ENCODE peak calls at places on chromosomes 2 and 18, in five cellular contexts. One of them, this sample, is unnamed. For H3K36me3, the result is how much of the 10 kb centered on the place peaks cover.

GRCh38 chr2:119231975-119232665 is 8.5 kb downstream of the STEAP3 start:
- DNase-seq in heart left ventricle: no peak
- DNase-seq in K562: no peak
- DNase-seq in brain microvascular endothelial cell: peak
- DNase-seq in CD8-positive, alpha-beta T cell: no peak
- DNase-seq in this sample: no peak

GRCh38 chr18:47260138-47260923 is 8.9 kb upstream of the SKOR2 start:
- DNase-seq in K562: peak
- DNase-seq in brain microvascular endothelial cell: peak
- DNase-seq in heart left ventricle: peak
- DNase-seq in CD8-positive, alpha-beta T cell: no peak
- DNase-seq in this sample: no peak

GRCh38 chr2:47265751-47266231 is 110.7 kb upstream of the STPG4 start:
- DNase-seq in heart left ventricle: no peak
- DNase-seq in K562: no peak
- DNase-seq in brain microvascular endothelial cell: no peak
- DNase-seq in CD8-positive, alpha-beta T cell: no peak
- DNase-seq in this sample: no peak

GRCh38 chr2:84906108-84906899 is 848 bp downstream of the TMSB10 start:
- DNase-seq in K562: peak
- DNase-seq in brain microvascular endothelial cell: no peak
- DNase-seq in CD8-positive, alpha-beta T cell: no peak
- DNase-seq in heart left ventricle: peak
- DNase-seq in this sample: no peak

GRCh38 chr2:171160119-171160629 is 519 bp downstream of the TLK1 start:
- DNase-seq in CD8-positive, alpha-beta T cell: peak
- DNase-seq in heart left ventricle: peak
- DNase-seq in brain microvascular endothelial cell: peak
- DNase-seq in K562: peak
- DNase-seq in this sample: peak

GRCh38 chr18:36412778-36413177 is 115.3 kb downstream of the FHOD3 start:
- DNase-seq in CD8-positive, alpha-beta T cell: no peak
- DNase-seq in heart left ventricle: no peak
- DNase-seq in K562: no peak
- DNase-seq in brain microvascular endothelial cell: no peak
- DNase-seq in this sample: no peak

GRCh38 chr2:26590439-26590838 is 50.7 kb downstream of the CIB4 start:
- DNase-seq in CD8-positive, alpha-beta T cell: no peak
- DNase-seq in brain microvascular endothelial cell: no peak
- DNase-seq in K562: no peak
- DNase-seq in heart left ventricle: no peak
- DNase-seq in this sample: no peak

GRCh38 chr2:42232024-42232423 is 62.9 kb downstream of the EML4 start:
- DNase-seq in brain microvascular endothelial cell: no peak
- DNase-seq in CD8-positive, alpha-beta T cell: no peak
- DNase-seq in K562: no peak
- DNase-seq in heart left ventricle: no peak
- DNase-seq in this sample: no peak

GRCh38 chr2:231409773-231410172 is 14.3 kb downstream of the B3GNT7 start:
- DNase-seq in K562: no peak
- DNase-seq in CD8-positive, alpha-beta T cell: no peak
- DNase-seq in heart left ventricle: peak
- DNase-seq in brain microvascular endothelial cell: no peak
- DNase-seq in this sample: no peak

GRCh38 chr18:49022311-49023280 is 71.8 kb upstream of the SMAD7 start:
- DNase-seq in K562: no peak
- DNase-seq in CD8-positive, alpha-beta T cell: no peak
- DNase-seq in heart left ventricle: no peak
- DNase-seq in brain microvascular endothelial cell: no peak
- DNase-seq in this sample: no peak

GRCh38 chr2:236179653-236180500 is 11.7 kb upstream of the GBX2 start:
- DNase-seq in heart left ventricle: no peak
- DNase-seq in CD8-positive, alpha-beta T cell: no peak
- DNase-seq in K562: no peak
- DNase-seq in brain microvascular endothelial cell: no peak
- DNase-seq in this sample: no peak

GRCh38 chr2:32746554-32747133 is 118.8 kb downstream of the TTC27 start:
- DNase-seq in heart left ventricle: no peak
- DNase-seq in K562: no peak
- DNase-seq in brain microvascular endothelial cell: no peak
- DNase-seq in CD8-positive, alpha-beta T cell: no peak
- DNase-seq in this sample: no peak

GRCh38 chr2:7899241-7899640 is 782.6 kb upstream of the ID2 start:
- DNase-seq in K562: no peak
- DNase-seq in heart left ventricle: no peak
- DNase-seq in CD8-positive, alpha-beta T cell: no peak
- DNase-seq in brain microvascular endothelial cell: no peak
- DNase-seq in this sample: no peak

GRCh38 chr18:5963267-5963666 is 67.9 kb upstream of the TMEM200C start:
- DNase-seq in brain microvascular endothelial cell: no peak
- DNase-seq in K562: no peak
- DNase-seq in CD8-positive, alpha-beta T cell: no peak
- DNase-seq in heart left ventricle: no peak
- DNase-seq in this sample: no peak

GRCh38 chr2:101710690-101711318 is 13.3 kb downstream of the MAP4K4 start:
- DNase-seq in heart left ventricle: no peak
- DNase-seq in brain microvascular endothelial cell: no peak
- DNase-seq in CD8-positive, alpha-beta T cell: no peak
- DNase-seq in K562: no peak
- DNase-seq in this sample: no peak

GRCh38 chr2:126857502-126857901 is 41.2 kb upstream of the TEX51 start:
- DNase-seq in brain microvascular endothelial cell: no peak
- DNase-seq in CD8-positive, alpha-beta T cell: no peak
- DNase-seq in K562: no peak
- DNase-seq in heart left ventricle: no peak
- DNase-seq in this sample: no peak

GRCh38 chr2:220966636-220967035 is 605.5 kb downstream of the EPHA4 start:
- DNase-seq in heart left ventricle: no peak
- DNase-seq in K562: no peak
- DNase-seq in brain microvascular endothelial cell: peak
- DNase-seq in CD8-positive, alpha-beta T cell: no peak
- DNase-seq in this sample: no peak

GRCh38 chr18:45169610-45170009 is 445.7 kb upstream of the SLC14A2 start:
- DNase-seq in brain microvascular endothelial cell: peak
- DNase-seq in K562: no peak
- DNase-seq in CD8-positive, alpha-beta T cell: no peak
- DNase-seq in heart left ventricle: peak
- DNase-seq in this sample: no peak

GRCh38 chr18:36814994-36815393 is 13.8 kb downstream of the TPGS2 start:
- DNase-seq in brain microvascular endothelial cell: no peak
- DNase-seq in K562: peak
- DNase-seq in CD8-positive, alpha-beta T cell: no peak
- DNase-seq in heart left ventricle: peak
- DNase-seq in this sample: no peak

GRCh38 chr2:220296174-220296573 is 668.7 kb downstream of the SLC4A3 start:
- DNase-seq in CD8-positive, alpha-beta T cell: no peak
- DNase-seq in brain microvascular endothelial cell: no peak
- DNase-seq in heart left ventricle: no peak
- DNase-seq in K562: no peak
- DNase-seq in this sample: no peak

GRCh38 chr2:233032551-233033320 is at the start of gene NEU2:
- DNase-seq in heart left ventricle: no peak
- DNase-seq in brain microvascular endothelial cell: no peak
- DNase-seq in K562: no peak
- DNase-seq in CD8-positive, alpha-beta T cell: no peak
- DNase-seq in this sample: no peak

GRCh38 chr2:11681722-11682589 is 12.0 kb upstream of the NTSR2 start:
- DNase-seq in brain microvascular endothelial cell: no peak
- DNase-seq in K562: peak
- DNase-seq in CD8-positive, alpha-beta T cell: peak
- DNase-seq in heart left ventricle: no peak
- DNase-seq in this sample: peak

GRCh38 chr2:118386636-118387302 is 298.5 kb downstream of the INSIG2 start:
- DNase-seq in brain microvascular endothelial cell: peak
- DNase-seq in K562: no peak
- DNase-seq in heart left ventricle: no peak
- DNase-seq in CD8-positive, alpha-beta T cell: no peak
- DNase-seq in this sample: no peak

GRCh38 chr18:34153711-34154110 is 71.0 kb downstream of the NOL4 start:
- DNase-seq in K562: no peak
- DNase-seq in CD8-positive, alpha-beta T cell: no peak
- DNase-seq in heart left ventricle: no peak
- DNase-seq in brain microvascular endothelial cell: peak
- DNase-seq in this sample: no peak

GRCh38 chr2:231110551-231110950 is 14.3 kb downstream of the HTR2B start:
- DNase-seq in heart left ventricle: no peak
- DNase-seq in CD8-positive, alpha-beta T cell: no peak
- DNase-seq in K562: no peak
- DNase-seq in brain microvascular endothelial cell: peak
- DNase-seq in this sample: no peak

DNA sequence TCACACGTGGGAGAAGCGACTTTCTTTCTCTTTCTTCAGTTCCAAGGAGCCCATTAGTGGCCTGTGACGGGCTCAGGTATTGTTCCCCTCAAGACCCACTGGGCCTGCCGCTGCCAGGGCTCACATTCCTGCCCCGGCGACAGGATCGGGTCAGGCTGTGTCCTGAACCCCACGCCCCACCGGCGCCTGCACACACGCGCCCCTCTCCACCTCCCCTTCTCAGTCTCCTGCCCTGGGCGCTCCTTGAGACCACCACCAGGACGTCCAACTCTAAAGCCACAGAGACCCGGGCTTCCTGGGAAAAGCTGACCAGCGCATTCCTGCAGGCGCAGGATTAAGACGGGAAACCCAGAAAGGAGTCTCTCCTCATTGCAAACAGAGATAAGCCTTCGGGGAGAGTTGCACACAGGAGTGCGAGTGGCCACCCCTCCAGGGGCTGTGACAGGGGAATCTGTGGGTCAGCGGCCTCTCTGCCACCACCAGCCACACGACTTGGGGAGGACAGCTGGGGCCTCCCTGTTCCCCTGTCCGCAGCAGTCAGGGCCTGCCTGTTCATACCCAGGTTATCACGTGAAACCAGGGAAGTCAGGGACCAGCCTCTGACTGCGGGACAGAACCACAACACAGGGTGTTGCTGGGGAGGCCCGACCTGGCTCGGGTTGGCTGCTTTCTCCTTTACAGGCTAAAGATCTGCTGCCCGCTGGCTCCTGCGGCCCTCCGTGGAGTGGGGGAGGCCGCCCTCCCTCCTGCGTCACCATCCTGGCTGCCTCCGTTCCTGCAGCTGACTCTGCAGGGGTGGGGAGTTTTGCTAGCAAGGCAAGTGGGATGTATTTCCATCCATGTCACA is 88.8 kb downstream of the ZCCHC2 start:
- DNase-seq in CD8-positive, alpha-beta T cell: no peak
- DNase-seq in K562: peak
- DNase-seq in brain microvascular endothelial cell: no peak
- DNase-seq in heart left ventricle: peak
- DNase-seq in this sample: no peak
- H3K4me3 ChIP-seq in CD8-positive, alpha-beta T cell: no peak
- H3K4me3 ChIP-seq in K562: peak
- H3K4me3 ChIP-seq in brain microvascular endothelial cell: no peak
- H3K4me3 ChIP-seq in heart left ventricle: peak
- H3K4me3 ChIP-seq in this sample: no peak

GRCh38 chr2:193584001-193584400 is 1389.3 kb upstream of the TMEFF2 start:
- DNase-seq in brain microvascular endothelial cell: no peak
- DNase-seq in K562: no peak
- DNase-seq in heart left ventricle: no peak
- DNase-seq in CD8-positive, alpha-beta T cell: no peak
- DNase-seq in this sample: peak

GRCh38 chr2:193580176-193580950 is 1385.6 kb upstream of the TMEFF2 start:
- DNase-seq in K562: no peak
- DNase-seq in heart left ventricle: no peak
- DNase-seq in CD8-positive, alpha-beta T cell: no peak
- DNase-seq in brain microvascular endothelial cell: no peak
- DNase-seq in this sample: no peak

GRCh38 chr2:193581807-193582206 is 1387.1 kb upstream of the TMEFF2 start:
- DNase-seq in heart left ventricle: no peak
- DNase-seq in CD8-positive, alpha-beta T cell: no peak
- DNase-seq in K562: no peak
- DNase-seq in brain microvascular endothelial cell: no peak
- DNase-seq in this sample: no peak

DNA sequence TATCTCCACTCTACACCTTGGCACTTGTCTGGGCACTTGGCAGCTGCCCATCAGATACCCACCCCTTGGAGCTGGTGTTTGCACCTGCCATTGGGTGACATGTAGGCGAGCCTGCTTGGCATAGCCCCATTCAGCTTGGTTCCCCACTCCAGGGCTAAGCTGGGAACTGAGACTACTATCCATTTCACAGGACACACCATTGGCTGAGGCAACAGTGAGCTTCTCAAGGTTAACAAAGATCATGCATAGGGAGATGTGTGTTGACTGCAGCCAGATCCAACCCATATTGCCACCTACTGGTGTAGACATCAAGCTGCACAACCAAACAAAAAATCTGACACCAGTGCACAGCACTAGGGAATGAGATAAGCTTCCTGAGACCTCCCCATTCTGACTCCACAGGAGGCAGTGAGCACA is 1389.8 kb upstream of the TMEFF2 start:
- DNase-seq in heart left ventricle: no peak
- DNase-seq in K562: no peak
- DNase-seq in brain microvascular endothelial cell: peak
- DNase-seq in CD8-positive, alpha-beta T cell: no peak
- DNase-seq in this sample: peak
- TF ChIP-seq CTCF in heart left ventricle: no peak
- TF ChIP-seq CTCF in K562: no peak
- TF ChIP-seq CTCF in brain microvascular endothelial cell: peak
- TF ChIP-seq CTCF in CD8-positive, alpha-beta T cell: no peak
- TF ChIP-seq CTCF in this sample: peak

GRCh38 chr2:154386186-154386585 is 312.3 kb upstream of the KCNJ3 start:
- DNase-seq in heart left ventricle: no peak
- DNase-seq in K562: no peak
- DNase-seq in CD8-positive, alpha-beta T cell: no peak
- DNase-seq in brain microvascular endothelial cell: no peak
- DNase-seq in this sample: no peak
- H3K36me3 ChIP-seq in heart left ventricle: under half
- H3K36me3 ChIP-seq in K562: under half
- H3K36me3 ChIP-seq in CD8-positive, alpha-beta T cell: under half
- H3K36me3 ChIP-seq in brain microvascular endothelial cell: under half
- H3K36me3 ChIP-seq in this sample: under half

DNA sequence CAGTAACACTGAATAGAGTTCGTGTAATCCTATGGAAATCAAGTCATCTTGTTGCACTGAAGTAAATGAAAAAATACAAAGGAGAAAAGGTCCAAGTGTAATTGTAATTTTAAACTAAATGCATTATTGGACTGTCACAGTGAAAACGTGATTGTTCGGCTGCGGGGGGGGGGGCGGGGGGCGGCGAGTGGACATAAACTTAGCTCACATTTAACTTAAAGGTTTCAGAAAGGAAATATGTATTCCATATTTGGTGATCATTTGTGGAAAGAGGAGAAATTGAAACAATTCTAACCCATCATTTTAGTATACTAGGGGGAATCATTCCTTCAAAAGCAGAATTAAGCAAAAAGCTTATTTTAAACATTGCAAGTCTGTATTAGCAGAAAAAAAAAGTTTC is 144.6 kb downstream of the MEIS1 start:
- DNase-seq in K562: no peak
- DNase-seq in CD8-positive, alpha-beta T cell: no peak
- DNase-seq in heart left ventricle: no peak
- DNase-seq in brain microvascular endothelial cell: no peak
- DNase-seq in this sample: no peak
- H3K4me3 ChIP-seq in K562: no peak
- H3K4me3 ChIP-seq in CD8-positive, alpha-beta T cell: no peak
- H3K4me3 ChIP-seq in heart left ventricle: no peak
- H3K4me3 ChIP-seq in brain microvascular endothelial cell: no peak
- H3K4me3 ChIP-seq in this sample: no peak

This sample was measured in Caco-2.